ENCODE peak calls at places on chromosomes 1 and 21, in five cellular contexts. X is H9, Z is colonic mucosa, K is IMR-90, G is DND-41. R is an unnamed sample.

GRCh38 chr1:183735069-183735860 is 69.7 kb upstream of the RGL1 start:
- DNase-seq in G (no peak), K (peak; percentile 35), Z (no peak), X (no peak), R (no peak)

GRCh38 chr1:3020263-3020909 is 881 bp upstream of the ACTRT2 start:
- DNase-seq in G (no peak), Z (no peak), X (no peak), K (no peak), R (no peak)

GRCh38 chr21:44424608-44425306 is 30.6 kb upstream of the LRRC3 start:
- DNase-seq in K (no peak), X (peak; percentile 26), G (no peak), Z (no peak), R (no peak)

GRCh38 chr1:154812911-154813816 is 56.9 kb downstream of the KCNN3 start:
- DNase-seq in X (peak; percentile 66), Z (no peak), G (no peak), K (peak; percentile 18), R (peak; percentile 94)

GRCh38 chr1:100989306-100990077 is 36.1 kb downstream of the DPH5 start:
- DNase-seq in K (peak; percentile 94), G (no peak), Z (no peak), X (no peak), R (no peak)

GRCh38 chr1:30966690-30967369 is 58.3 kb upstream of the SDC3 start:
- DNase-seq in X (no peak), Z (no peak), K (peak; percentile 70), G (no peak), R (no peak)

GRCh38 chr1:87888456-87888855 is 559.8 kb downstream of the LMO4 start:
- DNase-seq in K (no peak), G (no peak), X (no peak), Z (no peak), R (no peak)

GRCh38 chr1:45862008-45862407 is 58.6 kb downstream of the MAST2 start:
- DNase-seq in Z (no peak), K (no peak), X (no peak), G (no peak), R (no peak)

GRCh38 chr21:15967661-15968060 is 237.9 kb downstream of the USP25 start:
- DNase-seq in K (peak; percentile 5), G (no peak), X (no peak), Z (no peak), R (no peak)

GRCh38 chr1:40450491-40451237 is 388 bp downstream of the ZFP69B start:
- DNase-seq in G (peak; percentile 78), X (peak; percentile 52), Z (peak; percentile 23), K (peak; percentile 93), R (peak; percentile 73)

GRCh38 chr1:78036450-78036849 is 9.3 kb upstream of the GIPC2 start:
- DNase-seq in Z (no peak), K (no peak), G (no peak), X (no peak), R (no peak)

GRCh38 chr1:24275104-24275410 is 44.1 kb upstream of the GRHL3 start:
- DNase-seq in Z (no peak), K (no peak), G (no peak), X (no peak), R (no peak)

GRCh38 chr1:209882942-209883340 is 55.1 kb upstream of the SYT14 start:
- DNase-seq in X (no peak), K (no peak), Z (no peak), G (no peak), R (no peak)

GRCh38 chr1:29280780-29281131 is 44.4 kb downstream of the PTPRU start:
- DNase-seq in K (peak; percentile 59), G (no peak), X (no peak), Z (no peak), R (peak; percentile 43)

GRCh38 chr1:111274653-111275052 is 16.0 kb upstream of the CHIA start:
- DNase-seq in G (no peak), X (no peak), Z (no peak), K (no peak), R (no peak)

GRCh38 chr1:220526294-220526693 is 1.6 kb upstream of the MARK1 start:
- DNase-seq in Z (no peak), X (peak; percentile 43), K (no peak), G (no peak), R (peak; percentile 73)

GRCh38 chr1:201696217-201696761 is 132.7 kb upstream of the IPO9 start:
- DNase-seq in K (peak; percentile 93), X (no peak), Z (no peak), G (no peak), R (no peak)

GRCh38 chr1:119083479-119083878 is 57.0 kb downstream of the WARS2 start:
- DNase-seq in G (no peak), K (no peak), X (no peak), Z (no peak), R (no peak)

GRCh38 chr1:228944991-228945390 is 209.7 kb downstream of the RHOU start:
- DNase-seq in X (no peak), K (peak; percentile 39), G (no peak), Z (no peak), R (no peak)

GRCh38 chr1:33137800-33138199 is 44.0 kb downstream of the TRIM62 start:
- DNase-seq in X (peak; percentile 87), Z (no peak), K (peak; percentile 27), G (peak; percentile 41), R (peak; percentile 91)

GRCh38 chr21:33265664-33266049 is 510 bp upstream of the IL10RB start:
- DNase-seq in K (peak; percentile 14), Z (peak; percentile 50), G (no peak), X (peak; percentile 66), R (peak; percentile 52)

GRCh38 chr1:12620142-12620865 is 2.3 kb upstream of the DHRS3 start:
- DNase-seq in G (peak; percentile 73), K (no peak), X (no peak), Z (no peak), R (no peak)

DNA sequence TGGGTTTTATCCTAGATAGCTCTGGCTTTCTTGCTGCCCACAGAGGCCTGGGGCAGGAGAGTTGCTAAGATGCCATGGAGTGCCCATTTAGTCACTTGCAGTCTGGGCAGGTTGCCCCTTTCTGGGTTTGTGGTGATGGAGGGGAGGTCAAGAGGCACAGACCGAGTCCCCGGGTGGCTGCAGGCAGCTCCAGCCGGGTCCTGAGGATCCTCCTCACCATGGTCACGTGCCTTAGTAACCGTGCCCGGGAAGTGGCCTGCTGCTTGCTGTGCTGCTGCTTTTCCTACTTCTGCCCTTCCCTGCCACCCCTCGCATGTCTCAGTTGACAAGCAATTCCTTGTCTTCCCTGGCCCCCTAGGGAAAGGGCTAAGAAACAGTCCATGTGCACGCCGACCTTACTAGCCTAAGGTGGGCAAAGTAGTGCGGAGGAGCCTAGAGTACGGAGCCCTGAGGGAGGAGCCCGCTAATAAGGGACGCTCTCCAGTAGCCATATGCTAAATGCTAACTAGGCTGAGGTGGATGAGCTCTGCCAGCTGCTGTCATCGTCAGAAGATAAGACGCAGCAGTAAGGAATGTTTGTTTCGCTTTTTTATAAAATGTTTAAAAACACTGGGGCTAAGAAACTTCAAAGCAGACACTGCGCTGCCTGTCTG is 34.9 kb downstream of the CLCA1 start:
- DNase-seq in X (peak; percentile 74), Z (peak; percentile 48), G (no peak), K (peak; percentile 18), R (peak; percentile 75)
- H3K9ac ChIP-seq in X (peak overlapping the region; percentile 78), Z (no peak overlapping the region), G (no peak overlapping the region), K (no peak overlapping the region), R (peak overlapping the region; percentile 39)

DNA sequence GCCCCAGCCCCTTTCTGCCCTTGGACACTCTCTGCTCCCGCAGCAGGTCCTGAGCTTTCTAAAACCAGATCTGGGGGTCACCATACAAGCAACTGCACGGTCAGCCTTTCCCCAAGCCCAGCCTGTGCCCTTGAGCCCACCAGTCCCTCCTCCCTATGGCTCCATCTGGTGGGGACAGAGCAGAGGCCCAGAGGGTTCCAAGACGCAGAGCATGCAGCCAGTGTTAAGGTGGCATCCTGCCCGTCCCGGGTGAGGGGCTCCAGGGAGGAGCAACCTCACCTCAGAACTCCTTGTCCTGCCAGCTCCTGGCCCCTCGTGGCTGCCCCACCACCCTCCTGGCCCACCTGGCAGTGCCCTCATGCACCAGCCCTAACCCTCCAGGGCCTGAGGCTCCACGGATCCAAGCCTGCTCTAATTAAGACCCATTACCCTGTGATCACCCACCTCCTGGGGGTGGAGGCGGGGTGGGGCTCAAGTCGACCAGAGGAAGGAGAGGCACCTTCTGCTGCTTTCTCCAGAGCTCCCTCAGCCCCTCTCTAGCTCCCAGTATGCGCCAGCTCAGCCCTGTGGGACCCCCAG is 8.5 kb downstream of the CHD5 start:
- DNase-seq in K (no peak), X (peak; percentile 74), Z (no peak), G (no peak), R (peak; percentile 88)
- TF ChIP-seq CTCF in K (peak; percentile 27), X (peak; percentile 64), Z (no peak), G (peak; percentile 44), R (peak; percentile 76)

DNA sequence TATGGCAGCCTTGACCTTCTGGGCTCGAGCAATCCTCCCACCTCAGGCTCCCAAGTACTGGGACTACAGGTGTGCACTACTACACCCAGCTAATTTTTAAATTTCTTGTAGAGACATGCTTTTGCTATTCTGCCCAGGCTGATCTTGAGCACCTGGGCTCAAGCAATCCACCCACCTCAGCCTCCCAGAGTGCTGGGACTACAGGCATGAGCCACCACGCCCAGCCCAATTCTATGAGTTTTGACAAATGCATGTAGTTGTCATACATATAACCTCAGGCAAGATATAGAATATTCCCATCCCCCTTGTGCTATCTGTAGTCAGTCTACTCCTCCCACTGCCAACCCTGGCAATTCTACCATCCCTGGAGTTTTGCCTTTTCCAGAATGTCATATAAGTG is 38.7 kb upstream of the TTC22 start:
- DNase-seq in G (no peak), X (no peak), K (no peak), Z (no peak), R (peak; percentile 12)
- H3K4me1 ChIP-seq in G (no peaks in the 10 kb centered on the region), X (no peaks in the 10 kb centered on the region), K (no peaks in the 10 kb centered on the region), Z (no peaks in the 10 kb centered on the region), R (no peaks in the 10 kb centered on the region)

GRCh38 chr1:117366982-117367768 is at the start of gene MAN1A2:
- DNase-seq in X (peak; percentile 78), G (peak; percentile 83), Z (peak; percentile 93), K (peak; percentile 69), R (peak; percentile 90)

GRCh38 chr1:117366281-117366981 is 818 bp upstream of the MAN1A2 start:
- DNase-seq in G (peak; percentile 76), K (peak; percentile 60), Z (peak; percentile 83), X (peak; percentile 64), R (peak; percentile 90)

GRCh38 chr1:117363591-117364048 is 3.6 kb upstream of the MAN1A2 start:
- DNase-seq in K (no peak), G (no peak), X (no peak), Z (no peak), R (no peak)

GRCh38 chr1:117364240-117364639 is 3.0 kb upstream of the MAN1A2 start:
- DNase-seq in K (no peak), G (no peak), Z (no peak), X (no peak), R (no peak)

DNA sequence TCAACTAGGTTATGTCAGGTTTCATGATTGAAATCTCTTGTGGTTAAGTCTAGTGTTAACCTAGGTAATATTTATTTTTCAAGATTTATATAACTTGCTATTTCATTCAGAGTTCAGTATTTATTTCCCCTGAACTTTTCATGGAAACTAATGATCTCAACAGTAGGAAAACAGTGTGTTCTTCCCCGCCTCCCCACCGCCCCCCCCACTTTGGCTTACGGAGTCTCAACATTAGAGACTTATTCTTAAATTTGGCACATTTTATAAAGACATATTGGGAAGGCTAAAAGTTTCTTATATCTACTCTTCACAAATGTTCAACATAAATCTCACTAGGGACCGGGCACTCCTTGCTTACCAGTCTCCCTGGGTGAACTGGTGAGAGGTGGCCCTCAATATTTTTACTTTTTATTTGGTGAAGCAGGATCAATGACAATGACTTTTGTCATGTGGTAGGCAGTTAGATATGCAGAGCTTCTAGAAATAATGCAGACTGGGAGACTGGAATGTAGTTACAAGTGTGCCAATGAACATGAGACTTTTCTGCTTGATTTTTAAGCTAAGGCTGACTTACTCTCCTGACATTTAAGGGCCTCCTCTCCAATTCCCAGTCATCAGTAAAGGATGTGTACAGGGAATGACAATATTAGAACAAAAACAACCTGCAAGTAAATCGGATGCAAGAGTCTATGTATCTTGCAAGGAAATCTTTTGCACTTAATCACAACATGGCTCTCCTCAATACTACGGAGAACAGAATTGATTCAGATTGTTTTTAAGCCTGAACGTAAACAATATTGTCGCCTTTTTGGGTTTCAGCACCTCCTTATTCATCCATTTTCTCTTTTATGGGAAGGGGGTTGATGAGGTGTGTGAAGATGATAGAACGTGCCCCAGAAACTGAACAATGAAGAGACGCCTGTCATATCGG is 1.6 kb upstream of the MAN1A2 start:
- DNase-seq in K (peak; percentile 61), Z (no peak), G (no peak), X (no peak), R (no peak)
- H3K9ac ChIP-seq in K (peak overlapping the region; percentile 98), Z (peak overlapping the region; percentile 97), G (peak overlapping the region; percentile 86), X (peak overlapping the region; percentile 88), R (peak overlapping the region; percentile 77)

R was measured in endodermal cell.